ENCODE peak calls at places on chromosome 13, in six cellular contexts. R is NCI-H774, J is kidney glomerular epithelial cell, B is cardiac fibroblast, I is GM10248, Y is Peyer's patch. U is an unnamed sample.

GRCh38 chr13:100063333-100063732 is 25.6 kb upstream of the PCCA start:
- DNase-seq in R (no peak), J (no peak), I (no peak), B (peak; percentile 62), Y (no peak), U (no peak)

GRCh38 chr13:34458756-34459462 is 483.2 kb upstream of the NBEA start:
- DNase-seq in I (no peak), R (no peak), B (peak; percentile 21), J (no peak), Y (no peak), U (no peak)

GRCh38 chr13:94160875-94161274 is 318.6 kb downstream of the DCT start:
- DNase-seq in R (no peak), B (no peak), I (no peak), Y (no peak), J (no peak), U (no peak)

GRCh38 chr13:33307820-33308219 is 22.3 kb upstream of the STARD13 start:
- DNase-seq in J (no peak), B (no peak), R (no peak), Y (no peak), I (no peak), U (no peak)

GRCh38 chr13:77079902-77080413 is 53.0 kb upstream of the FBXL3 start:
- DNase-seq in J (no peak), I (no peak), B (no peak), R (no peak), Y (no peak), U (no peak)

GRCh38 chr13:44844786-44845185 is 144.5 kb downstream of the NUFIP1 start:
- DNase-seq in B (no peak), R (no peak), Y (no peak), J (no peak), I (no peak), U (no peak)

GRCh38 chr13:57569981-57570380 is 61.6 kb upstream of the PCDH17 start:
- DNase-seq in R (no peak), I (no peak), J (no peak), B (no peak), Y (no peak), U (no peak)

GRCh38 chr13:100297413-100297812 is 208.5 kb downstream of the PCCA start:
- DNase-seq in B (no peak), I (no peak), R (no peak), J (no peak), Y (no peak), U (no peak)

GRCh38 chr13:112885782-112886268 is 83.2 kb upstream of the MCF2L start:
- DNase-seq in I (no peak), J (peak; percentile 75), B (peak; percentile 91), Y (no peak), R (peak; percentile 98), U (no peak)

GRCh38 chr13:41259875-41260501 is 3.4 kb downstream of the MTRF1 start:
- DNase-seq in J (no peak), I (no peak), B (no peak), R (no peak), Y (no peak), U (no peak)

GRCh38 chr13:30808600-30808999 is 73.3 kb downstream of the ALOX5AP start:
- DNase-seq in I (no peak), B (no peak), J (no peak), R (no peak), Y (no peak), U (no peak)